ENCODE peak calls at places on chromosome 17, in nine cellular contexts. U, G, Q, P, D, I, Z, L and M are unnamed samples.

GRCh38 chr17:72334205-72334604 is 213.4 kb downstream of the SOX9 start:
- DNase-seq in P (no peak), Q (no peak), Z (no peak), I (no peak), U (no peak), G (no peak), L (no peak), D (no peak), M (no peak)

GRCh38 chr17:6297960-6298359 is 137.0 kb downstream of the AIPL1 start:
- DNase-seq in P (no peak), U (no peak), G (no peak), I (no peak), Z (no peak), L (no peak), Q (no peak), D (no peak), M (no peak)

GRCh38 chr17:60087882-60088669 is 9.4 kb upstream of the HEATR6 start:
- DNase-seq in I (peak), G (no peak), Z (no peak), P (peak), D (no peak), U (no peak), Q (no peak), L (peak), M (no peak)

GRCh38 chr17:55225237-55225636 is 39.5 kb upstream of the HLF start:
- DNase-seq in U (no peak), Q (no peak), I (no peak), L (no peak), Z (no peak), P (no peak), G (peak), D (no peak), M (no peak)

GRCh38 chr17:66636111-66636510 is 198.8 kb upstream of the CACNG5 start:
- DNase-seq in P (peak), U (no peak), G (no peak), Z (no peak), I (no peak), Q (no peak), D (peak), L (no peak), M (no peak)

GRCh38 chr17:32283745-32284207 is 18.1 kb downstream of the RHBDL3 start:
- DNase-seq in D (no peak), G (no peak), I (no peak), U (no peak), L (no peak), P (no peak), Q (no peak), Z (no peak), M (no peak)

GRCh38 chr17:66426397-66427033 is 124.1 kb downstream of the PRKCA start:
- DNase-seq in Z (peak), D (peak), Q (no peak), G (no peak), L (no peak), I (no peak), U (no peak), P (no peak), M (peak)

GRCh38 chr17:34121311-34121710 is 133.8 kb upstream of the CCL2 start:
- DNase-seq in L (no peak), U (no peak), Q (no peak), P (no peak), I (no peak), G (peak), Z (no peak), D (no peak), M (no peak)

GRCh38 chr17:14471052-14471451 is 170.2 kb downstream of the HS3ST3B1 start:
- DNase-seq in Q (no peak), D (no peak), I (no peak), G (no peak), U (no peak), P (peak), L (peak), Z (no peak), M (no peak)

GRCh38 chr17:10668771-10669170 is 11.7 kb upstream of the MYH3 start:
- DNase-seq in Z (no peak), P (peak), U (no peak), Q (no peak), G (no peak), I (no peak), L (no peak), D (no peak), M (no peak)

GRCh38 chr17:51439395-51440229 is 179.3 kb downstream of the UTP18 start:
- DNase-seq in G (peak), U (no peak), D (no peak), L (no peak), Z (no peak), I (no peak), Q (no peak), P (no peak), M (no peak)

GRCh38 chr17:55433029-55433628 is 11.5 kb upstream of the MMD start:
- DNase-seq in U (no peak), D (no peak), Q (no peak), Z (no peak), L (peak), I (no peak), P (no peak), G (no peak), M (peak)

GRCh38 chr17:35740997-35741931 is 9.8 kb downstream of the RASL10B start:
- DNase-seq in L (no peak), Q (no peak), P (no peak), U (no peak), I (no peak), G (no peak), D (peak), Z (no peak), M (no peak)

GRCh38 chr17:76709077-76709950 is 1.5 kb downstream of the MXRA7 start:
- DNase-seq in U (no peak), D (no peak), Z (no peak), L (no peak), P (peak), Q (peak), G (peak), I (peak), M (no peak)

GRCh38 chr17:76704799-76705198 is 6.0 kb downstream of the MXRA7 start:
- DNase-seq in Q (no peak), U (no peak), D (no peak), L (no peak), G (no peak), P (no peak), Z (no peak), I (no peak), M (no peak)

GRCh38 chr17:76710863-76711611 is at the start of gene MXRA7:
- DNase-seq in P (peak), U (no peak), I (peak), G (no peak), L (peak), Q (peak), Z (peak), D (peak), M (peak)

GRCh38 chr17:76706817-76707216 is 3.9 kb downstream of the MXRA7 start:
- DNase-seq in L (no peak), D (no peak), Q (no peak), Z (no peak), I (no peak), U (no peak), P (no peak), G (no peak), M (no peak)

DNA sequence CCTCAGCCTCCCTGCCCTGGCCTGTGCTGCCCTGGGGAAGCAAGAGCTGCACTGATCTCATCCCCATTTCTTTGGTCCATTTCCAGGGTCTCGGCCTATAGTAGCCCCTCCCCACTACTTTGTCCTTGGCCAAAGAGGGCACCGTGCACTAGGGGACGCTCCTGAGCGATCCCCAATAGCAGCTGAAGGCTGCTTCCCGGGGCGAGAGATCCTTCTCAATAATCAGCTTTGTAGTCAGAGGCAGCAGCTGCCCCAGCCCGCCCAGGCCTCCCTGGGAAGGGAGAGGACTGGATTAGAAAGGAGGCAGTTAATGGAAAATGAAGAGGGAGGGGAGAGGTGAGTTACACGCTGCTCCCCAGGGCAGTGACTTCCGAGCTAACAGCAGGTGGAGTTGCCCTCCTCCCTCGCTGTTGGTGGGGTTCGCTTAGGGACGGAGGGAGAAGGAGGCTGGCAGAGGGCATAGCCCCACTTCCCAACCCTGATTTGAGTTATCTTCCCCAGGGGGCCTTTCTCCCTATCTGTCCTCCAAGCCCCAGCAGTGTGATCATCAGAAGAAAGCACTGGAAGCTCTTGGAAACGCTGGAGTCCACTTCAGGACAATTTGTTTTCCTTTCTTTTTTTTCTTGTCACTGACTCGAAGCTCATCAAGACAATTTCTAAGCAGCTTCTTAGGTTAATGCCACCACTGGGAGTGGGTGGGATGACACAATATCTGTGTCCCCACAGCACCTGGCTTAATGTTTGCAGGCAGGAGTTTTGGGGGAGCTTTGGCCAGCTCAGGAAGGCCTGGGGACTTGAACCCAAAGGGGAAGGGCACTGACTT is 2.6 kb downstream of the MXRA7 start:
- DNase-seq in I (no peak), Z (no peak), D (no peak), P (peak), L (no peak), Q (peak), G (no peak), U (peak), M (no peak)
- TF ChIP-seq CTCF in I (peak), Z (no peak), D (no peak), P (peak), L (peak), Q (peak), G (peak), U (peak), M (no peak)

GRCh38 chr17:82418001-82418986 is at the start of the genes HEXD and OGFOD3:
- DNase-seq in Z (peak), I (peak), P (peak), Q (peak), D (peak), L (peak), G (no peak), U (peak), M (peak)

GRCh38 chr17:82415336-82415735 is 2.8 kb upstream of the HEXD start:
- DNase-seq in P (no peak), I (no peak), L (no peak), Z (no peak), U (no peak), G (no peak), D (no peak), Q (no peak), M (no peak)

GRCh38 chr17:82415786-82416185 is 2.4 kb upstream of the HEXD start:
- DNase-seq in L (no peak), G (no peak), Q (no peak), U (no peak), D (no peak), I (no peak), Z (no peak), P (no peak), M (no peak)

GRCh38 chr17:82416264-82416663 is 1.9 kb upstream of the HEXD start:
- DNase-seq in U (no peak), L (no peak), G (no peak), D (no peak), Z (no peak), Q (no peak), P (no peak), I (no peak), M (no peak)

GRCh38 chr17:82416771-82417170 is 1.4 kb upstream of the HEXD start:
- DNase-seq in U (no peak), L (no peak), G (no peak), D (peak), Z (no peak), I (no peak), Q (no peak), P (no peak), M (no peak)
- TF ChIP-seq CTCF in U (peak), L (no peak), G (peak), D (peak), Z (no peak), I (no peak), Q (peak), P (peak), M (no peak)

DNA sequence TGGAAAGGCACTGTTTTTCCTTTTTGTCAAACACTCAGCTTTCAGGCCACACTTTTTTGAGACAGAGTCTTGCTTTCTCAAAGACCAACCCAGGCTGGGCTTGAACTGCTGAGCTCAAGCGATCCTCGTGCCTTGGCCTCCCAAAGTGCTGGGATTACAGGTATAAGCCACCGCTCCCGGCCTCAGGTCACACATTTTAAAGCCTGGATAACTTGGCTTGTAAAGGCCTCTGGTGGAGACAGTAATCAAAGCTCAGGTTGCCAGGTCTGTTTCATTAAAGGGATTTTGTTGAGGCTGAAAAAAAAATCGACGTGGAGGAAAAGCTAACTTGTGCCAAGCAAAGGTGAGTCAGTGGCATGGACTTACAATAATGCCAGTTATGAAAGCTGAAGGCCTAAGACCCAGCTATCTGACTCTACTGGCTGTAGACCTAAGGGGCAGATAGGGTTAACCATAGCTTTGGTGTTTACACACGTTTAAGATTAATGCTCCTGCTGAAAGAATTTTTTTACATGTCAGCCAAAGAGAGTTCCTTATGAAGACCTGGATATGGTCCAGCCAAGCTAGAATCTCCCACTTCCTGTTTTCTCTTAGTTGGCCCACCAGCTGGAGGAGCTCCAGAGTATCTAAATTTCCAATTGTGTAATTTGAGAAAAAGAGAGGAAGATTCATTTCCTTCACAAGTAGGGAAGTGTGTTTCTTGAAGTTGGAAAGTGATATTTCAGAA is 910 bp downstream of the NBR1 start:
- DNase-seq in I (peak), Z (no peak), U (no peak), G (no peak), Q (no peak), L (peak), D (peak), P (peak), M (peak)
- TF ChIP-seq CTCF in I (peak), Z (peak), U (no peak), G (peak), Q (peak), L (peak), D (no peak), P (peak), M (peak)

GRCh38 chr17:75652341-75652740 is 14.6 kb downstream of the RECQL5 start:
- DNase-seq in D (no peak), U (no peak), I (no peak), Q (no peak), P (no peak), G (no peak), Z (no peak), L (no peak), M (no peak)

GRCh38 chr17:75652934-75653549 is 13.9 kb downstream of the RECQL5 start:
- DNase-seq in G (no peak), P (peak), I (no peak), L (peak), Z (peak), Q (no peak), D (peak), U (peak), M (peak)

GRCh38 chr17:75650874-75651273 is 16.1 kb downstream of the RECQL5 start:
- DNase-seq in L (no peak), P (no peak), U (no peak), I (no peak), D (no peak), Q (no peak), G (no peak), Z (no peak), M (no peak)

GRCh38 chr17:75658237-75658636 is 8.7 kb downstream of the RECQL5 start:
- DNase-seq in Q (no peak), I (no peak), G (no peak), D (no peak), U (no peak), Z (no peak), L (no peak), P (no peak), M (no peak)

DNA sequence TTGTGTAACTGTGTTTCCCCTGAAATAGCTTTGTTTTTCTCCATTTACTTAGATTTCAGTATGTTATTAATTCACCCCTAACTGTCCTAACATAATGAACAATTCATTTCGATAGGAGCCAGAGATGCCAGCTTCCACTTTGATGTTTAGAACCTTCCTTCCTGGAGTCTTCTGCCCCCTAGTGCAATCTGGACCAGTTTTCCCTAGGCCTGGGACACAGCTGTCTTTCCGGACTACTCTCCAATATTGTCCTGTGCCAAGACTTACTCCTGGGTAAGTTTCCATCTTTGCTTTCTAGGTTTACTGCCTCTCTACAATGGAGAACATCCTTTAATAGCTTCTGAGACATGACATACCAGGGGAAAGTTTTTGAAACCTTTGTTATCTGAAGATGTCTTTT is 12.8 kb downstream of the RECQL5 start:
- DNase-seq in Z (no peak), U (no peak), G (no peak), D (no peak), L (no peak), Q (no peak), P (no peak), I (no peak), M (no peak)
- TF ChIP-seq CTCF in Z (no peak), U (peak), G (no peak), D (no peak), L (peak), Q (peak), P (no peak), I (no peak), M (no peak)

GRCh38 chr17:7440823-7441174 is 1.5 kb downstream of the FGF11 start:
- DNase-seq in Q (peak), P (peak), I (no peak), D (peak), L (no peak), Z (peak), U (peak), G (no peak), M (no peak)
- TF ChIP-seq CTCF in Q (no peak), P (no peak), I (no peak), D (no peak), L (no peak), Z (no peak), U (no peak), G (no peak), M (no peak)